ENCODE peak calls at places on chromosomes 3 and 15, in six cellular contexts. V is AG04450, A is cardiac fibroblast, E is brain microvascular endothelial cell, P is GM12864, U is lower lobe of right lung. T is an unnamed sample.

GRCh38 chr15:77840962-77841361 is 208.2 kb upstream of the LINGO1 start:
- DNase-seq in V (peak; percentile 41), A (peak; percentile 48), E (peak; percentile 24), P (no peak), U (peak; percentile 34), T (no peak)

GRCh38 chr3:130968231-130968630 is 58.4 kb downstream of the ASTE1 start:
- DNase-seq in V (no peak), A (peak; percentile 56), E (peak; percentile 68), P (no peak), U (no peak), T (no peak)

GRCh38 chr3:146505496-146505895 is 36.1 kb upstream of the PLSCR2 start:
- DNase-seq in V (no peak), A (no peak), E (no peak), P (no peak), U (no peak), T (no peak)

GRCh38 chr3:20125912-20126311 is 60.1 kb downstream of the SGO1 start:
- DNase-seq in V (no peak), A (no peak), E (no peak), P (peak; percentile 75), U (no peak), T (no peak)

GRCh38 chr15:45107941-45108630 is 5.9 kb downstream of the DUOX2 start:
- DNase-seq in V (no peak), A (no peak), E (no peak), P (no peak), U (no peak), T (no peak)

GRCh38 chr15:53837263-53837662 is 77.8 kb upstream of the WDR72 start:
- DNase-seq in V (no peak), A (no peak), E (no peak), P (no peak), U (peak; percentile 75), T (no peak)

GRCh38 chr3:30333903-30334302 is 272.5 kb upstream of the TGFBR2 start:
- DNase-seq in V (no peak), A (no peak), E (no peak), P (no peak), U (no peak), T (no peak)

GRCh38 chr3:131091768-131092167 is 65.1 kb downstream of the NEK11 start:
- DNase-seq in V (no peak), A (no peak), E (peak; percentile 28), P (no peak), U (no peak), T (no peak)

GRCh38 chr15:90264649-90265048 is 823 bp upstream of the NGRN start:
- DNase-seq in V (no peak), A (no peak), E (no peak), P (no peak), U (no peak), T (no peak)

GRCh38 chr3:15781637-15782402 is 16.0 kb downstream of the ANKRD28 start:
- DNase-seq in V (no peak), A (no peak), E (no peak), P (no peak), U (no peak), T (no peak)

GRCh38 chr3:115397433-115397832 is 225.9 kb upstream of the GAP43 start:
- DNase-seq in V (no peak), A (no peak), E (no peak), P (no peak), U (no peak), T (no peak)

GRCh38 chr3:170802164-170803151 is 67.5 kb downstream of the RPL22L1 start:
- DNase-seq in V (peak; percentile 95), A (peak; percentile 95), E (peak; percentile 87), P (no peak), U (no peak), T (no peak)

GRCh38 chr3:139388961-139389551 is 391 bp downstream of the COPB2 start:
- DNase-seq in V (no peak), A (peak; percentile 14), E (no peak), P (no peak), U (no peak), T (no peak)

GRCh38 chr3:184540777-184541681 is 20.6 kb upstream of the EPHB3 start:
- DNase-seq in V (no peak), A (peak; percentile 45), E (peak; percentile 16), P (no peak), U (peak; percentile 87), T (no peak)

GRCh38 chr15:61501815-61502214 is 272.7 kb upstream of the RORA start:
- DNase-seq in V (no peak), A (no peak), E (no peak), P (no peak), U (no peak), T (no peak)

GRCh38 chr3:178352300-178353021 is 183.8 kb upstream of the KCNMB2 start:
- DNase-seq in V (peak; percentile 66), A (peak; percentile 94), E (peak; percentile 87), P (no peak), U (no peak), T (no peak)

GRCh38 chr15:41955100-41955499 is 17.3 kb downstream of the EHD4 start:
- DNase-seq in V (no peak), A (no peak), E (no peak), P (no peak), U (no peak), T (no peak)

GRCh38 chr15:41958002-41958420 is 14.3 kb downstream of the EHD4 start:
- DNase-seq in V (no peak), A (no peak), E (no peak), P (no peak), U (no peak), T (no peak)

GRCh38 chr15:41957021-41957897 is 15.1 kb downstream of the EHD4 start:
- DNase-seq in V (no peak), A (no peak), E (no peak), P (peak; percentile 60), U (no peak), T (no peak)

GRCh38 chr15:41954036-41954435 is 18.3 kb downstream of the EHD4 start:
- DNase-seq in V (no peak), A (no peak), E (no peak), P (no peak), U (no peak), T (no peak)

GRCh38 chr15:41955807-41956525 is 16.4 kb downstream of the EHD4 start:
- DNase-seq in V (no peak), A (no peak), E (no peak), P (no peak), U (no peak), T (no peak)
- TF ChIP-seq CTCF in V (no peak), A (no peak), E (peak; percentile 7), P (no peak), U (no peak), T (no peak)

GRCh38 chr15:55627730-55628368 is 39.7 kb upstream of the PYGO1 start:
- DNase-seq in V (peak; percentile 74), A (peak; percentile 86), E (peak; percentile 91), P (no peak), U (no peak), T (no peak)
- TF ChIP-seq CTCF in V (peak; percentile 39), A (no peak), E (peak; percentile 41), P (no peak), U (no peak), T (peak; percentile 1)

DNA sequence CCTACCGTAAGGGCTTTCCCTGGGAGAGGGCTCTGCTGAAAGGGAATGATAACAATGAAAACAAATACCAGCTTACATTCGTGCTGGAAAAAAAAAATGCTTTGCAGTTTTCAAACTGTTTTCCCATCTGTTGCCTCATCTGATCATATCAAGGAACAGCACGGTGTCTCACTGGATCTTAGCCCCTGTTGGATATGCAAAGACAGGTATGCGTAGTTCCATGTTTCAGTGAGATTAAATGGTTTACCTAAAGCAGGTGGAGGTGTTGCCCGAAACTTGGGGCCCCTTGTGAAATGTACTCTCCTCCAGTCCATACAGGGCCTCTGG is 77.4 kb upstream of the VGLL4 start:
- DNase-seq in V (no peak), A (no peak), E (no peak), P (no peak), U (no peak), T (no peak)
- TF ChIP-seq CTCF in V (no peak), A (no peak), E (no peak), P (no peak), U (no peak), T (no peak)

DNA sequence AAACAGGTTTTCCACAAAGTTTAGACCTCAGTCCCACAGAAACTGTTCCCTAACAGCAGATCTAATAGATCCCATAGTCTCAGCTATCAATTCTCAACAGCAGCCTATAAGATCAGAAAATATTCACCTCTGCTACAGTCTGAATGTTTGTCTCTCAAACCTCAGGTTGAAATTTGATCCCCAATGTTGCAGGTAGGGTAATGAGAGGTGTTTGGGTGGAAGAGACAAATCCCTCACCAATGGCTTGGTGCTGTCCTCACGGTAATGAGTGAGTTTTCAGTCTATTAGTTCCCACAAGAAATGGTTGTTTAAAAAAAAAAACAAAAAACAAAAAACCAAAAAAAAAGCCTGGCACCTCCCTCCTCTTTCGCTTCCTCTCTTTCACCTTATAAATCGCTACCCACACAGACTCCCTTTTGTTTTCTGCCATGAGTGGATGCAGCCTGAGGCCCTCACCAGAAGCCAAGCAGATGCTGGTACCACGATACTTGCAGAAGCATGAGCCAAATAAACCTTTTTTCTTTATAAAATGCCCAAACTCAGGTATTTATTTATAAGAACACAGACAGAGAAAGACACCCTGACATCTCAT is 14.2 kb downstream of the ZNF280D start:
- DNase-seq in V (no peak), A (no peak), E (no peak), P (no peak), U (no peak), T (no peak)
- TF ChIP-seq CTCF in V (no peak), A (no peak), E (no peak), P (no peak), U (no peak), T (no peak)

GRCh38 chr3:65439641-65440040 is 599.1 kb downstream of the MAGI1 start:
- DNase-seq in V (peak; percentile 49), A (peak; percentile 73), E (peak; percentile 47), P (no peak), U (peak; percentile 45), T (no peak)

GRCh38 chr3:65433480-65433879 is 605.2 kb downstream of the MAGI1 start:
- DNase-seq in V (no peak), A (no peak), E (no peak), P (no peak), U (no peak), T (no peak)

GRCh38 chr3:65438612-65439011 is 600.1 kb downstream of the MAGI1 start:
- DNase-seq in V (no peak), A (no peak), E (no peak), P (no peak), U (no peak), T (no peak)

GRCh38 chr3:65438096-65438495 is 600.6 kb downstream of the MAGI1 start:
- DNase-seq in V (no peak), A (no peak), E (no peak), P (no peak), U (no peak), T (no peak)

GRCh38 chr3:65436580-65436979 is 602.1 kb downstream of the MAGI1 start:
- DNase-seq in V (no peak), A (peak; percentile 10), E (no peak), P (no peak), U (no peak), T (no peak)
- TF ChIP-seq CTCF in V (peak; percentile 19), A (peak; percentile 30), E (peak; percentile 62), P (peak; percentile 16), U (peak; percentile 34), T (peak; percentile 70)

DNA sequence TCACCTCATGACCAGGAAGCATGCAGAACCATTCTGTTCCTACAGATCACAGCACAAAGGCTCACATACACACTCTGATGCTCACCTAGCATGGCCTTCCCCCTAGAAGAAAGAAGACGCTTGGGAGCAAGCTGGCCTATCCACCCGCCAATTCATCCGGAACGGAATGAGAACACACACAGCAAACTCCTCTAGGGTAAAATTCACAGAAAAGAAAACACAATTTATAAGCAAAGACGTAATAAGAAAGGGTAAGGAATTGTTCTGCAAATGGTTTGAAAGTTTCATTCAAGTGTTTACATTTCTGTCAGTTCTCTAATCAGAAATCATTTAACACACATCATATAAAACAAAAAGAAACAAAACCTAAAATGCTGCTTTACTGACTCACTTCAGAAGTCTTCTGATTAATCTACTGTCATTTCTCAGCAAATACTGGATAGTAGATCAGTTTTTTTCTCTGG is 218.1 kb downstream of the OSBPL10 start:
- DNase-seq in V (no peak), A (no peak), E (no peak), P (no peak), U (no peak), T (no peak)
- TF ChIP-seq CTCF in V (no peak), A (no peak), E (no peak), P (no peak), U (no peak), T (no peak)